ENCODE peak calls at places on chromosomes 11 and 22, in five cellular contexts. V is Peyer's patch, B is GM12892, X is ovary, J is sigmoid colon. I is an unnamed sample.

GRCh38 chr11:124467376-124468061 is 22.0 kb upstream of the OR8B8 start:
- DNase-seq in B (no peak), X (no peak), J (no peak), V (no peak), I (no peak)

GRCh38 chr22:45576273-45576625 is 73.6 kb downstream of the FBLN1 start:
- DNase-seq in X (no peak), J (no peak), B (no peak), V (no peak), I (no peak)

GRCh38 chr11:76838422-76839068 is 22.2 kb upstream of the ACER3 start:
- DNase-seq in B (no peak), J (no peak), X (peak), V (no peak), I (no peak)

GRCh38 chr11:89381094-89381493 is 110.1 kb downstream of the NOX4 start:
- DNase-seq in B (no peak), V (no peak), X (no peak), J (no peak), I (peak)

GRCh38 chr11:118152552-118153471 is at the start of gene SCN4B:
- DNase-seq in V (no peak), B (no peak), J (peak), X (peak), I (no peak)

GRCh38 chr11:2540521-2541320 is 95.9 kb downstream of the KCNQ1 start:
- DNase-seq in B (no peak), J (peak), V (no peak), X (no peak), I (peak)

GRCh38 chr22:36379593-36380361 is 8.0 kb downstream of the MYH9 start:
- DNase-seq in B (no peak), X (no peak), J (no peak), V (peak), I (no peak)

GRCh38 chr22:38086001-38086845 is 2.2 kb upstream of the SLC16A8 start:
- DNase-seq in J (no peak), B (no peak), V (no peak), X (no peak), I (no peak)

GRCh38 chr11:70737816-70738630 is 339.7 kb downstream of the CTTN start:
- DNase-seq in X (no peak), J (no peak), B (no peak), V (no peak), I (no peak)

GRCh38 chr11:116312560-116313340 is 460.0 kb downstream of the BUD13 start:
- DNase-seq in V (peak), X (peak), J (peak), B (no peak), I (peak)

GRCh38 chr22:24938741-24939341 is 7.7 kb downstream of the LHFPL7 start:
- DNase-seq in V (no peak), J (no peak), B (peak), X (no peak), I (no peak)

GRCh38 chr11:100831929-100832480 is 144.9 kb downstream of the ARHGAP42 start:
- DNase-seq in J (no peak), B (no peak), X (no peak), V (no peak), I (peak)

GRCh38 chr22:47647720-47648119 is 885.3 kb downstream of the TBC1D22A start:
- DNase-seq in B (no peak), J (no peak), V (no peak), X (no peak), I (no peak)

GRCh38 chr11:130166457-130166784 is 6.8 kb downstream of the ST14 start:
- DNase-seq in J (no peak), X (no peak), V (peak), B (no peak), I (no peak)

GRCh38 chr11:26946209-26946828 is 47.6 kb upstream of the FIBIN start:
- DNase-seq in V (no peak), X (no peak), J (no peak), B (no peak), I (no peak)

DNA sequence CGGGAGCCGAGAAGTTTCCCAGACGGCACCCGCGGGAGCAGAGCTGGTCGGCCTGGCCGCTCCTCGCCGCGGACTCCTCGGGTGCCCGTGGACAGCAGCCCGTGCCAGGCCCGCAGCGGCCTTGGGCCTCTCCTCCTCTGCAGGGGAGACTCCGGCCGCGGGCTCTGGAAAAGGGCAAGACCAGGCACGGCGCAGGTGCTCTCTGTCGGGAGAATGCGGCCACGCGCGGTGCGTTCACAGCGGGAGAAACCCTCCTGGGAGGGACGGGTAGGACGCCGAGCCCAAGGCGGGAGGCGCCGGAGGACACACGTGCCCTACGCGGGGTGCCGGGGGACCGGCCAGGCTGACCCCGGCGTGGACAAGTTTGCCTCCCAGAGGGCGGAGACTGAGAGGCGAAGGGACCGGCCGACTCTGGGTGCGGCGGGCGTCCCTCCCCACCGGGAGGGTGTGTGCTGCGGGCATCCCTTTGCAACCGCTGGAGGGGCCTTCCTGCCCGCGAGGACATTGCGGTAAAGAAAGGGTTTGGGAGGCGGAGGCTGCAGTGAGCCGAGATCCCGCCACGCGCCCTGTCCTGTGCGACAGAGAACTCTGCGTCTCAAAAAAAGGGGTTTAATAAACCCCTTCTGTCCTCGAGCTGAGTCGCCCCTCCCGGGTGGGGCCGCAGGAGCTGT is 2.3 kb downstream of the IFITM1 start:
- DNase-seq in J (peak), B (no peak), X (no peak), V (no peak), I (no peak)
- TF ChIP-seq POLR2A in J (no peak), B (peak), X (no peak), V (no peak), I (no peak)

GRCh38 chr11:10302744-10303557 is 1.9 kb upstream of the ADM start:
- DNase-seq in X (peak), B (no peak), V (peak), J (peak), I (peak)

GRCh38 chr11:10303558-10304363 is 1.1 kb upstream of the ADM start:
- DNase-seq in B (no peak), X (no peak), J (no peak), V (peak), I (no peak)

GRCh38 chr11:10305262-10305963 is 540 bp downstream of the ADM start:
- DNase-seq in V (peak), J (peak), B (no peak), X (peak), I (no peak)

GRCh38 chr11:10305964-10306918 is 1.4 kb downstream of the ADM start:
- DNase-seq in X (no peak), B (no peak), V (peak), J (no peak), I (no peak)

DNA sequence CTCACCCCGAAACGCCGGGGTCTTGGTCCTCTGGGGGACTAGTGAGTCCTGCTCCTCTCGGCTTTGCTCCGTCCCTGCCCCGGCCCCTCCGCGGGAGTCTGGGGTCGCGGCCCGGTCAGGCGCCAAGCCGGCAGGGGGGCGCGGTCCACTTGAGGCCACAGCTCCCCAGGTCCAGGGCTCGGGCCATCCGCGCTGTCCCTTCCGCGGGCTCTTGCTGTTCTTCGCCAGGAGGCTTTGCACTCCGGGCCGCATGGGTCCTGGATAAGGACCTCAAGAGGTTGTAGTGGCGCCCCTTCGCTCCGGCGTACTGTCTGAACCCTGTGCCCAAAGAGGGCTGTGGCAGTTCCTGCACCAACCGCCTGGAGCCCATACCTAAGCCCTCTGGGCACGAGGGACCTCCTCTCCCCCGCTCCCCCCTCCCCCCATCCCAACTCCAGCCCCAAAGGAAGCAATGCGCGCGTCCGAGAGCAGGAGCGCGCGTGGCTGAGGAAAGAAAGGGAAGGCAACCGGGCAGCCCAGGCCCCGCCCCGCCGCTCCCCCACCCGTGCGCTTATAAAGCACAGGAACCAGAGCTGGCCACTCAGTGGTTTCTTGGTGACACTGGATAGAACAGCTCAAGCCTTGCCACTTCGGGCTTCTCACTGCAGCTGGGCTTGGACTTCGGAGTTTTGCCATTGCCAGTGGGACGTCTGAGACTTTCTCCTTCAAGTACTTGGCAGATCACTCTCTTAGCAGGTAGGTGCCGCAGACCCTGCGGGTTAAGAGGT is at the start of gene ADM:
- DNase-seq in B (no peak), X (peak), J (peak), V (peak), I (peak)
- TF ChIP-seq POLR2A in B (peak), X (peak), J (peak), V (peak), I (peak)

GRCh38 chr11:134044514-134045284 is 24.2 kb upstream of the JAM3 start:
- DNase-seq in V (no peak), B (no peak), X (no peak), J (peak), I (no peak)
- TF ChIP-seq POLR2A in V (no peak), B (no peak), X (no peak), J (no peak), I (no peak)

GRCh38 chr11:47846998-47847397 is 1.2 kb downstream of the NUP160 start:
- DNase-seq in B (no peak), V (no peak), J (no peak), X (no peak), I (no peak)

GRCh38 chr11:47847537-47847891 is 636 bp downstream of the NUP160 start:
- DNase-seq in V (no peak), J (no peak), B (no peak), X (no peak), I (no peak)

GRCh38 chr11:47848636-47849155 is 546 bp upstream of the NUP160 start:
- DNase-seq in J (no peak), X (no peak), B (no peak), V (no peak), I (no peak)

GRCh38 chr11:47850337-47850736 is 2.2 kb upstream of the NUP160 start:
- DNase-seq in X (no peak), B (no peak), J (no peak), V (no peak), I (no peak)

DNA sequence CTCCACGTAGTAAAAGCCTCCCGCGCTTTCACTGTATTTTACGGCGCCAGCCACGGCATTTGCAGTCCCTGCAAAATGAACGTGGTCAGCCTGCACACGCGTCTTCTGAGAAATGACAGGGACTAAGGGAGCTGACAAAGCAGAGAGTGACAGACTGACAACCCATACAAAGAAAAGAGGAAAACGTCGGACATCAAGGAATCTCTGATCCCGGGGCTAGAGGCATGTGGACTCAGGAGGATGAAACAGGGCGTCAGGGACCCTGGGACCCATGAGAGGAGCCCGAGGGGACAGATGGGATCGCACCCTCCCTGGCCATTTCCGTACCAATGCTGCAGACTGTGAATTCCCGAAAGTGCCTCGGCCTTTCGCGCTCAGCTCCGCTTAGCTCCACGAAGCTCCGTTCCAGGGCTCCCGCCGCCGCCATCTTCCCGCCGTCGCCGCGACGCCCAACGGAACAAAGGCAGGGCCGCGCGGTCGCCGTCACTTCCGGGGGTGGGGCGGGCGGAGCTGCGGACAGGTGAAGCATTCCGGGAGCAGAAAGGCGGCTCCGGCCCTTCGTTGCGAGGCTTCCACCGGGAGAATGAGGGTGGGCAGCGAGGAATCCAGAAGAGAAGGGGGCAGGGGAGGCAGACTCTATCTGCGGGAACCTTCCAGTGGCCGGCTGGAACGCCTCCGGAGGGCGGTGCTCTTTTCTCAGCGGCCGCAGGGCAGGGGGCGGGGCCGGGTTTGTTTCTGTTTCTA is at the start of gene NUP160:
- DNase-seq in X (peak), V (peak), J (peak), B (peak), I (peak)
- TF ChIP-seq POLR2A in X (peak), V (peak), J (peak), B (peak), I (peak)

GRCh38 chr11:44065851-44066731 is at the start of gene ACCS:
- DNase-seq in B (peak), V (peak), J (peak), X (peak), I (peak)
- TF ChIP-seq POLR2A in B (peak), V (peak), J (peak), X (peak), I (no peak)

GRCh38 chr11:73410627-73411026 is 34.4 kb downstream of the RELT start:
- DNase-seq in J (no peak), V (no peak), X (no peak), B (no peak), I (no peak)

GRCh38 chr11:73412308-73412707 is 36.1 kb downstream of the RELT start:
- DNase-seq in V (no peak), X (no peak), B (no peak), J (no peak), I (no peak)

GRCh38 chr11:73413246-73413645 is 37.0 kb downstream of the RELT start:
- DNase-seq in X (no peak), V (no peak), J (no peak), B (no peak), I (no peak)

GRCh38 chr11:73409431-73409830 is 33.2 kb downstream of the RELT start:
- DNase-seq in B (no peak), V (no peak), X (no peak), J (no peak), I (no peak)

DNA sequence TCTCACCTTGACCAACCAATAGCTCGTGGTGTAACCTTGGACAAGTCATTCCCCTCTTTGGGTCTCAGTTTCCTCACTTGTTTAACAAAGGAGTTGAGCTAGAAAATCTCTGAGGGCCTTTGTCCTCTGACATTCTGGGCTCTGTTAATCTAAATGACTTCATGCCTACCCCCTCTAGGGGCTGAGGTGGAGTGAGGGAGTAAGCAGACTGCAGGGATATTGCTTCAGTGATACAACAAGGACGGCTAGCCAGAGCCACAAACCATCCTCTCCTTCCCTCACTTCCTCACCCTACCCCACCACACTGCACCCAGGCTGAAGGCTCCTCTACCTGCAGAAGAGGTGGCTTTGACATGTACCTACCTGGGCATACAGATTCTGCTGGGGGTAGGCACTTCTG is 34.8 kb downstream of the RELT start:
- DNase-seq in X (no peak), B (no peak), V (no peak), J (no peak), I (no peak)
- TF ChIP-seq POLR2A in X (no peak), B (no peak), V (no peak), J (no peak), I (no peak)

DNA sequence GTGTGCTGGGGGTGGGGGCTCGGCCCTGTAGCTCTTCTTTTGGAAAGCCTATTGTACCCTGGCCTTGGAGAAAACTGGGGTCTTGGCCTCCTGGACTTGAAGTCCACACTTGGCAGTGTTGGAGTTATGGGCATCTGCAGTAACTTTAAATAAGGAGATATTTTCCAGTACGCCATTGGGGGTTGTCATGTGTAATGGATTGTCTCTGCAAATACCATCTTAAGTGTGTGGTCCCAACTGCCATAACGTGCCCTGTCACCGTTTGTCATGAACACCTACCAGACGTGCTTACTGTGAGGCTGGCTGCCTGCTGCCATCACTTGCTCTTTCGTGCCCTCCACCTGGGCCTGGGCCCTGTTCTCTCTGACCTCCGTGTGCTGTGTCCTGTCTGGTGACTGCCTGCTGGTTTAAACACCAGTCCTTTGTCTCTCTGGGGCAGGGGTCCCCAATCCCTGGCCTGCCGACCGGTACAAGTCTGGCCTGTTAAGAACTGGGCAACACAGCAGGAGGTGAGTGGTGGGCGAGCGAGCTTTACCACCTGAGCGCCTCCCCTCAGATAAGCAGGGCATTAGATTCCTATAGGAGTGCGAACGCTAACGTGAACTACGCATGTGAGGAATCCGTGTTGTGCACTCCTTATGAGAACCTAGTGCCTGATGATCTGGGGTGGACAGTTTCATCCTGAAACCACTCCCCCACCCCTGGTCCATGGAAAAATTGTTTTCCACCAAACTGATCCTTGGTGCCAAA is 3.6 kb upstream of the ZDHHC8 start:
- DNase-seq in J (no peak), X (no peak), B (no peak), V (no peak), I (no peak)
- TF ChIP-seq POLR2A in J (no peak), X (no peak), B (peak), V (no peak), I (no peak)

DNA sequence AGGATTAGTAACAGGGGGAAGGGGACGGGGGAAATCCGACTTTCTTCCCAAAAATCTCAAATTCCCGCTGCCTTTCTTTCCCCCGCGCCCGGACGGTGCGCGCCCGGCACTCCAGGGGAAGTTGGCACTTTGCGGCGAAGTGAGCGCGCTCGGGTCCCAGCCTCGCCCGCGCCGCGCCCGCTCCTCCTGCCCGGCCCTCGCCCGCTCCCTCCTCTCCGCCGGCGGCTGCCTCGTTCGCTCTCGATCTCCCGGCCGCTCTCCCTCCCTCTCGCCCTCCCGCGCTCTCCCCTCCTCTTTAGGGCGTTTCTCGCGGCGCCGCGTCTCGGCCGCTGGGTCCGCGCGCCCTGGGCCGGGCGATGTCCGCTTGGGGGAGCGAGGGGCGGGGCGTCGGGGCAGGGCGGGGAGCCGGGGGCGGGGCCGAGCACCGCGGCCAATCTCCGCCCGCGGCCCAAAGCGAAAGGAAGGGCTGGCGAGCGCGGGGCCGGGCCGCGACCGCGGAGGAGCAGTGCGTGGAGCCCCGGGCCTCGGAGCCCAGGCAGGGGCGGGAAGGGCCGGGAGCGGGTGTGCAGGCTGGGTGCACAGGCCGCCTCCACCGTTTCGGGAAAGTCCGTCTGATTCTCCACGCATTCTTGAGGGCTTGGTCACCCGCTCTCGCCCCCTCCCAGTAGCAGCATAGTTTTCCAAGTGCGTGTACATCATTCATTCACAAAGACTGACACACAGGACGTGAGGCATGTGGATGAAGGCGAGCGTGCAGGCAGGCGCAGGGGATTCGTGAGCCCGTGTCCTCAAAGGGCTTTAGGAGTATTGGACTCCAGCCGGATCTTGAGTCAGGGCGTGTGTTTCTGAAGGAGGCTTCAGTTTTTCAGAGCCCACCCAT is 65.1 kb downstream of the ETS1 start:
- DNase-seq in J (peak), X (peak), V (peak), B (peak), I (peak)
- TF ChIP-seq POLR2A in J (peak), X (peak), V (peak), B (peak), I (peak)

I was measured in suprapubic skin.